ENCODE peak calls at places on chromosomes 2 and 18, in seven cellular contexts. E is pancreas, A is endothelial cell, Z is kidney epithelial cell, K is AG10803, M is IMR-90, B is progenitor cell of endocrine pancreas. U is an unnamed sample.

GRCh38 chr2:63741884-63742583 is 99.7 kb upstream of the UGP2 start:
- DNase-seq in E (no peak), A (no peak), Z (no peak), K (no peak), M (peak), B (no peak), U (no peak)

GRCh38 chr2:96832751-96833507 is 10.9 kb downstream of the ANKRD23 start:
- DNase-seq in E (peak), A (peak), Z (no peak), K (peak), M (peak), B (peak), U (no peak)

GRCh38 chr2:205769494-205769848 is 87.2 kb downstream of the NRP2 start:
- DNase-seq in E (no peak), A (no peak), Z (peak), K (peak), M (peak), B (no peak), U (no peak)

GRCh38 chr2:218180728-218181127 is 14.0 kb upstream of the CXCR1 start:
- DNase-seq in E (no peak), A (no peak), Z (no peak), K (no peak), M (no peak), B (no peak), U (no peak)

GRCh38 chr2:96867756-96868554 is 1.9 kb downstream of the SEMA4C start:
- DNase-seq in E (no peak), A (no peak), Z (no peak), K (no peak), M (no peak), B (no peak), U (no peak)

GRCh38 chr2:121520641-121520994 is 10.1 kb upstream of the RNU4ATAC start:
- DNase-seq in E (no peak), A (no peak), Z (no peak), K (no peak), M (no peak), B (no peak), U (no peak)

GRCh38 chr2:224563537-224563936 is 21.6 kb downstream of the CUL3 start:
- DNase-seq in E (no peak), A (no peak), Z (no peak), K (peak), M (no peak), B (no peak), U (no peak)

GRCh38 chr2:68435605-68436004 is 31.5 kb downstream of the FBXO48 start:
- DNase-seq in E (no peak), A (no peak), Z (no peak), K (peak), M (peak), B (no peak), U (no peak)

GRCh38 chr2:31189141-31189540 is 28.2 kb downstream of the CAPN14 start:
- DNase-seq in E (no peak), A (no peak), Z (no peak), K (no peak), M (no peak), B (no peak), U (no peak)

GRCh38 chr2:181949047-181949446 is 36.6 kb upstream of the PPP1R1C start:
- DNase-seq in E (no peak), A (no peak), Z (no peak), K (peak), M (peak), B (no peak), U (no peak)

GRCh38 chr2:118371500-118371899 is 283.2 kb downstream of the INSIG2 start:
- DNase-seq in E (peak), A (peak), Z (no peak), K (peak), M (peak), B (peak), U (no peak)

GRCh38 chr2:178477443-178478099 is 829 bp downstream of the FKBP7 start:
- DNase-seq in E (no peak), A (no peak), Z (no peak), K (no peak), M (no peak), B (no peak), U (no peak)

GRCh38 chr18:48153641-48154481 is 223.4 kb upstream of the SMAD2 start:
- DNase-seq in E (no peak), A (no peak), Z (peak), K (peak), M (no peak), B (no peak), U (no peak)

GRCh38 chr2:31053929-31054328 is 84.3 kb downstream of the GALNT14 start:
- DNase-seq in E (no peak), A (no peak), Z (no peak), K (no peak), M (no peak), B (no peak), U (no peak)

GRCh38 chr2:120445431-120446143 is 99.7 kb downstream of the INHBB start:
- DNase-seq in E (peak), A (no peak), Z (peak), K (no peak), M (peak), B (no peak), U (no peak)

GRCh38 chr18:62715829-62716678 is 713 bp downstream of the PHLPP1 start:
- DNase-seq in E (peak), A (peak), Z (no peak), K (peak), M (peak), B (peak), U (peak)

GRCh38 chr18:48390641-48391040 is 18.5 kb downstream of the ZBTB7C start:
- DNase-seq in E (no peak), A (no peak), Z (no peak), K (no peak), M (no peak), B (no peak), U (no peak)

GRCh38 chr2:149080964-149081363 is 42.5 kb downstream of the LYPD6B start:
- DNase-seq in E (no peak), A (no peak), Z (no peak), K (no peak), M (no peak), B (no peak), U (no peak)

DNA sequence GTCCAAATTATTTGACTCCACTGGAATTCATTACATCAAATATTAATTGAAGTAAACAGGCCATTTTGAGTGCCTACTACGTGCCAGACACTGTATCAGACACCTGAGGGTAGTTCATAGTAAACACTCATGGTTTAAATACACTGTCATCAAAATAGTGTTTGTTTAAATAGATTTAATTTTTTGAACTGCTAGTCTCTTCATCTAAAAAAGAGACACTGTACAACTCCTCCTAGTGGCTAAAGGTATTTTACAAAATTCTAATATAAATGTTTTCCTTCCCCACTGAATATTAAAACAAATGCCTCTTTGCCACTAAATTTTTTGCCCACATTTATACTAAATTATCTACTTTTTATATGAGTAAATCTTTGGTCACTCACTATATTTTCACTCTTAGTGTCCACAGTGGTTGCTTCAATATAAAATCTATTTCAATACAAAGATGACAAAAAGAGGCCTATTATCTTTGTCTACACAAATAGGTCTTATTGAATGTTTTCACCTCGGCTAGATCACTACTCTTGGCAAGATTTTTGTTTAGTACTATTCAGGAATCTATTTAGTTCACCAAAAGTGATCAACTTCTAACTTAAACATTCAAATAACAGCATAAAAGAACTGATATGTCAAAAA is 122.1 kb downstream of the TMEM247 start:
- DNase-seq in E (no peak), A (no peak), Z (no peak), K (peak), M (peak), B (no peak), U (no peak)
- TF ChIP-seq CTCF in E (no peak), A (peak), Z (peak), K (peak), M (peak), B (peak), U (peak)

DNA sequence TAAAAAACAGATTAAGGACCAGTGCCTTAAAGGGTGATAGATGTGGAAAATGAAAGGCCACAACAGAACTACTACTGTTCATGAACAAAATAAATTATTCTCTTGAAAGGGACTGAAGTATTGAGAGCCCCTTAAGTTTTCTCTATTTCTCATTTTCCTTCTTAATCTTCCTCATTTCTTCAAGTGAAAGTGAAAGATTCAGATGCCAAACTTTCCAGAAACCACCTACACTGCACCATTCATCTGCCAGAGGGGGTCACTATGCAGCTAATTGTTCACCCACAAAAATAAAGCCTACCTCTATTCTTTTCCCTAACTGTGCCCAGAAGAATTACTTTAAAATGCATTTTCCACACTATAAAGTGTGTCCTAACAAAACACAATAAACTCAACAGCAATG is 140.1 kb downstream of the NR4A2 start:
- DNase-seq in E (no peak), A (no peak), Z (no peak), K (no peak), M (no peak), B (no peak), U (no peak)
- TF ChIP-seq CTCF in E (no peak), A (no peak), Z (peak), K (peak), M (peak), B (no peak), U (no peak)

DNA sequence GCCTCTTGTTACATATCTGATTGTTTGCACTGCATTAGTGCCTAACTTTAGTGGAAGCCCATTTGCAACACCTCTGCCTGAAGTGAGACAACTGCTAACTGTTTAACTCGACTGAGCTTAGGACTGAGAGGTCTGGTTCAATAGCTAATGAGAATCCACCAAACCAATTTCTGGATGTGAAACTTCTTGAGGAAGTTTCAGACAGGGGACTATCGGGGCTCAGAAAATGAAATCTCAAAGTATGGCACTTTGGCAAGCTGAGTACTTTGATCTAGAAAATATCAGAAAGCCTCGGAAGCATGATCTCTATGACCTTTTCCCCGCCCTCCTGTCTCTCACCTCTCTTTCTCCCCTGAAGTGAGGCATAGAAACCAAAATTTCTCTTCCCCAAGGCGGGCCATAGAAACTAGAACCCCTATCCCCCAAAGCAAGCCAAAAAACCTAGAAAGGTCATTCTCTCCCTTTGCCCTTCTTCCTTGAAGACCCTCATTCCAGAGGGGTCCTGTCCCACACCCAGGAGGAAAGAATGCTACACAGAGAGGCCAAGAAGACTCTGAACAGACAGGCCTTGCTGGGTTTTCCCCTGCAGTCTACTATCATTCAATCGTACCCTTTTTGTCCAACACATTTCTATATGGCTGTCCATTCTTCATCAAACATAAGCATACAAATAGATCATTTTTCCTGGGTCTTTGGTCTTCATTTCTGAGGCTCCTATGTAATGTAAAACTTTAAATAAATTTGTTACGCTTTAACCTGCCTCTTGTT is 69.6 kb upstream of the CREB1 start:
- DNase-seq in E (no peak), A (no peak), Z (no peak), K (no peak), M (no peak), B (no peak), U (no peak)
- TF ChIP-seq CTCF in E (no peak), A (no peak), Z (no peak), K (no peak), M (no peak), B (no peak), U (no peak)

DNA sequence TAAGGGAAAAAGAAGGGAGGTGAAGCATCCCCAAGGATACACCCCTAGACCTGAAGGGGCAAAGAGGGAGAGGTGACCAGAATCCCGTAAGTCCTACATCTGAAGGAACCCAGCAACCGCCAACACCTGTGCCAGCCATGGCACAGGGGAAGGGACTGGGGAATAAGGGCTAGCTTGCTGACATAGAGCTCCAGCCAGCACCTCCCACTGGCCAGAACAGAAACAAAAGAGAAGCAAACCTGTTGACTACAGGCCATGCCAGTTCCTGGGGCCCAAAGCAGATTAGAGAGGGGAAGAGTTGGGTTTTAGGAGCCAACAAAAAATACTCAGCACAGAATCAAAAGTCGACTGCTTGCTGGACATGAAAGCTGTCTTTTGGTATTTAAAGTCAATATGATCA is 244.6 kb downstream of the SUCLG1 start:
- DNase-seq in E (no peak), A (no peak), Z (no peak), K (no peak), M (no peak), B (no peak), U (no peak)
- TF ChIP-seq CTCF in E (no peak), A (no peak), Z (no peak), K (no peak), M (no peak), B (no peak), U (no peak)

GRCh38 chr18:43879350-43879749 is 602.1 kb upstream of the SYT4 start:
- DNase-seq in E (no peak), A (no peak), Z (no peak), K (no peak), M (no peak), B (no peak), U (no peak)
- TF ChIP-seq CTCF in E (no peak), A (no peak), Z (no peak), K (no peak), M (no peak), B (no peak), U (no peak)

U was measured in activated B cell treated with CpG ODN at 0.5 μM for 24 hours.